ENCODE peak calls at places on chromosomes 3 and 15, in seven cellular contexts. B is GM20000, F is glutamatergic neuron, H is gastrocnemius medialis, C is neural crest cell, K is activated B cell treated with CpG ODN at 0.5 μM for 24 hours, D is AG10803. S is an unnamed sample.

GRCh38 chr15:55343168-55343567 is 24.1 kb downstream of the PIGB start:
- DNase-seq in B (no peak), F (no peak), H (no peak), C (no peak), K (no peak), D (peak; percentile 58), S (peak; percentile 24)

GRCh38 chr3:47485812-47486211 is 10.1 kb upstream of the SCAP start:
- DNase-seq in B (no peak), F (no peak), H (no peak), C (no peak), K (no peak), D (no peak), S (no peak)

GRCh38 chr15:90400759-90401314 is 12.8 kb downstream of the IQGAP1 start:
- DNase-seq in B (peak; percentile 79), F (no peak), H (peak; percentile 79), C (no peak), K (no peak), D (peak; percentile 98), S (peak; percentile 97)

GRCh38 chr15:95394186-95395067 is 936.1 kb upstream of the NR2F2 start:
- DNase-seq in B (no peak), F (no peak), H (no peak), C (no peak), K (no peak), D (no peak), S (no peak)

GRCh38 chr3:195416795-195417194 is 26.0 kb downstream of the ACAP2 start:
- DNase-seq in B (no peak), F (no peak), H (no peak), C (no peak), K (no peak), D (no peak), S (no peak)

GRCh38 chr15:75843618-75844610 is 667 bp downstream of the UBE2Q2 start:
- DNase-seq in B (peak; percentile 87), F (peak; percentile 71), H (peak; percentile 28), C (peak; percentile 44), K (peak; percentile 68), D (peak; percentile 50), S (peak; percentile 22)

GRCh38 chr3:16790432-16791379 is 94.0 kb upstream of the PLCL2 start:
- DNase-seq in B (no peak), F (no peak), H (no peak), C (no peak), K (no peak), D (no peak), S (no peak)

GRCh38 chr3:194618858-194619608 is 14.2 kb downstream of the TMEM44 start:
- DNase-seq in B (no peak), F (no peak), H (no peak), C (no peak), K (no peak), D (no peak), S (no peak)

GRCh38 chr15:63025460-63025859 is 17.1 kb upstream of the TPM1 start:
- DNase-seq in B (no peak), F (no peak), H (no peak), C (no peak), K (no peak), D (no peak), S (no peak)

GRCh38 chr3:127254730-127255129 is 33.1 kb downstream of the PRR20G start:
- DNase-seq in B (no peak), F (no peak), H (no peak), C (no peak), K (no peak), D (no peak), S (no peak)

GRCh38 chr3:13475871-13476590 is 4.1 kb upstream of the HDAC11 start:
- DNase-seq in B (no peak), F (no peak), H (peak; percentile 57), C (no peak), K (no peak), D (peak; percentile 23), S (peak; percentile 21)

GRCh38 chr3:194487289-194488006 is 646 bp upstream of the ATP13A3 start:
- DNase-seq in B (peak; percentile 73), F (peak; percentile 42), H (peak; percentile 18), C (no peak), K (peak; percentile 53), D (no peak), S (no peak)

GRCh38 chr15:75725021-75725718 is 12.5 kb upstream of the CSPG4 start:
- DNase-seq in B (no peak), F (no peak), H (peak; percentile 7), C (no peak), K (no peak), D (no peak), S (no peak)

GRCh38 chr15:36468746-36469145 is 110.7 kb upstream of the CDIN1 start:
- DNase-seq in B (no peak), F (no peak), H (no peak), C (no peak), K (no peak), D (peak; percentile 97), S (peak; percentile 43)

GRCh38 chr3:160346511-160346910 is 52.5 kb downstream of the IFT80 start:
- DNase-seq in B (no peak), F (no peak), H (no peak), C (no peak), K (no peak), D (no peak), S (no peak)

GRCh38 chr3:46678280-46678679 is 15.2 kb downstream of the ALS2CL start:
- DNase-seq in B (no peak), F (no peak), H (no peak), C (no peak), K (no peak), D (no peak), S (no peak)

GRCh38 chr3:182909318-182910040 is 70.9 kb downstream of the DCUN1D1 start:
- DNase-seq in B (peak; percentile 22), F (no peak), H (no peak), C (no peak), K (no peak), D (peak; percentile 17), S (peak; percentile 17)

GRCh38 chr3:164851204-164851603 is 227.1 kb downstream of the SI start:
- DNase-seq in B (no peak), F (no peak), H (no peak), C (no peak), K (no peak), D (no peak), S (no peak)

GRCh38 chr3:140552403-140552802 is 125.5 kb upstream of the TRIM42 start:
- DNase-seq in B (no peak), F (no peak), H (no peak), C (no peak), K (no peak), D (no peak), S (no peak)
- TF ChIP-seq CTCF in B (no peak), F (no peak), H (no peak), C (no peak), K (no peak), D (no peak), S (no peak)

DNA sequence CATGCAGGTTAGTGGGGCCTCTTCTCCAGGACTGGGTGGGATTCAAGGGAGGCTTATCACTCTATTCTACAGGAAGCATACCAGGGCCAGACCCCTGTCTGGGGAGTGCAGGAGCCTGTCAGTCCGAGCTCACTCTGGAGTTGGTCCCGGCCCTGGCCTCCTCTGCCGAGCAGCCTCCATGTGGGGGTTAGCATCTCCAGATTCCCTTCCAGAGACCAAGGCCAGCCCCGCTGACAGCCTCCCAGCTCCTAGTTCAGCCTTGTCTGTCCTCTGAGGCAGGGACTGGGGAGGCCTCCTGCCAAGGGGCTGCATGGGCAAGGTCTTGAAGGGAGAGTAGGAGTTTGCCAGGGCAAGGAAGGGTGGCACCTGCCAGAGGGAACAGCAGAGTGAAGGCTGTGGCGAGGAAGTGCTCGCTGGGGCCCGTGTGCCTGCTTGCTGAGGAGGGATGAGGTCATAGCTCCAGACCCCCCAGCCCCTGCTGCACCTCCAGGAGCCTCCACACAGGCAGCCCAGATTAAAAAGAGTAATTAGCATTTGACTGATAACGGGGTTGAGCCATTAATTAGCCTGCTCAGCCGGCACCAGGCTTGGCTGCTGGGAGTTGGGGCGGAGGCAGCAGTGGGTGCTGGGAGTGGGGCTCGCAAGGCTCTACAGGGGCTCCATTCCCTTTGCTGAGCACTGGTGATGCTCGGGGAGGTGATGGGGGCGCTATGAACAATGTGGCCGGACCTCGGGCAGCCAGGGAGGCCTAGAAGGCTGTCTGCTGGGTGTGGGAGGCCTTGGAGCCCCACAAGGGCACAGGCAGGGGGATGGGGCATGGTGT is 54.3 kb downstream of the DNAJB8 start:
- DNase-seq in B (no peak), F (no peak), H (no peak), C (no peak), K (no peak), D (no peak), S (no peak)
- TF ChIP-seq CTCF in B (no peak), F (no peak), H (no peak), C (no peak), K (no peak), D (no peak), S (no peak)

DNA sequence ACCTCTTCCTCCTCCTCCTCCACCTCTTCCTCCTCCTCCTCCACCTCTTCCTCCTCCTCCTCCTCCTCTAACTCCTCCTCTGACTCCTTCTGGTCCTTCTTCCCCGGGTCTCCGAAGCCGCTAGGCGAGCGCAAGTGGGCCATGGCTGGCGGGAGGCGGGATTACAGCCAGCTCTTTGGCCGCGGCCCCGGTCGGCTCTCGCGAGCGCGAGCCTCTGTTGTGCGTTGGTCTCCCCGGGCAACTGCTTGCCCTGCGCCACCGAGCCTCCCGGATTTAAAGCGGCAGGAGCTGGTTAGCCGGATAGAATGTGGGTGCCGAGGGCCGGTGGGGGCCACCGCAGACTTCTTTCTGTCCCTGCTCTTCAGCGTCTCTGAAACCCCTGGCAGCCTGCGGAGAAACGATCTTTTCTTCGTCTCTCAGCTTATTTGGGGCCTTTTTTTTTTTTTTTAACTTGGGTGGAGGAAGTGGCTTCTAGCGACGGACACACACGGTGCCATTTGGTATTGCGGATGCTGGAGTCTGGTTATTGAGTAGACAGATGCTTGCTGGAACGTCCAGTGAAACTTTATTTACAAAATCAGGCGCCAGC is at the start of gene ERICH6:
- DNase-seq in B (peak; percentile 89), F (peak; percentile 96), H (peak; percentile 77), C (peak; percentile 83), K (peak; percentile 86), D (peak; percentile 90), S (peak; percentile 88)
- TF ChIP-seq CTCF in B (no peak), F (no peak), H (peak; percentile 14), C (peak; percentile 41), K (no peak), D (no peak), S (peak; percentile 6)

GRCh38 chr3:180066598-180066997 is 29.9 kb upstream of the PEX5L start:
- DNase-seq in B (no peak), F (no peak), H (no peak), C (no peak), K (no peak), D (no peak), S (no peak)

GRCh38 chr3:180059351-180059750 is 22.6 kb upstream of the PEX5L start:
- DNase-seq in B (no peak), F (no peak), H (no peak), C (no peak), K (no peak), D (peak; percentile 1), S (peak; percentile 63)

GRCh38 chr3:180062771-180063170 is 26.0 kb upstream of the PEX5L start:
- DNase-seq in B (no peak), F (no peak), H (no peak), C (no peak), K (no peak), D (no peak), S (no peak)

GRCh38 chr3:180063783-180064182 is 27.0 kb upstream of the PEX5L start:
- DNase-seq in B (no peak), F (no peak), H (no peak), C (no peak), K (no peak), D (no peak), S (no peak)
- TF ChIP-seq CTCF in B (no peak), F (no peak), H (no peak), C (no peak), K (no peak), D (no peak), S (no peak)

S was measured in HFFc6.